ENCODE peak calls at places on chromosomes 12 and 14, in nine cellular contexts. W, H, L, N, S, A, G, J and E are unnamed samples.
A peak's percentile ranks its signal among the peaks of the same experiment; 100 is the strongest.

GRCh38 chr12:117408161-117408791 is 46.9 kb upstream of the NOS1 start:
- DNase-seq in W (no peak), H (peak; percentile 25), L (no peak), N (no peak), S (no peak), A (no peak), G (no peak), J (peak; percentile 50), E (no peak)

GRCh38 chr14:53190938-53191337 is 37.8 kb upstream of the DDHD1 start:
- DNase-seq in W (peak; percentile 83), H (no peak), L (no peak), N (no peak), S (no peak), A (no peak), G (peak; percentile 66), J (no peak), E (peak; percentile 42)

GRCh38 chr12:97308576-97309198 is 153.9 kb upstream of the RMST start:
- DNase-seq in W (no peak), H (no peak), L (peak; percentile 19), N (peak; percentile 34), S (peak; percentile 68), A (peak; percentile 16), G (no peak), J (no peak), E (peak; percentile 45)

GRCh38 chr12:122969657-122970056 is 3.4 kb upstream of the ABCB9 start:
- DNase-seq in W (no peak), H (no peak), L (no peak), N (no peak), S (no peak), A (no peak), G (no peak), J (no peak), E (no peak)

GRCh38 chr12:68453876-68454275 is 121.7 kb upstream of the MDM1 start:
- DNase-seq in W (no peak), H (no peak), L (no peak), N (no peak), S (no peak), A (no peak), G (no peak), J (no peak), E (peak; percentile 70)

GRCh38 chr12:93122569-93123091 is 193.5 kb upstream of the EEA1 start:
- DNase-seq in W (no peak), H (no peak), L (no peak), N (no peak), S (no peak), A (no peak), G (no peak), J (no peak), E (peak; percentile 78)

GRCh38 chr12:23204933-23205778 is 580.2 kb downstream of the ETNK1 start:
- DNase-seq in W (no peak), H (peak; percentile 88), L (peak; percentile 27), N (peak; percentile 37), S (peak; percentile 77), A (no peak), G (no peak), J (no peak), E (peak; percentile 56)

GRCh38 chr14:60509438-60510253 is 700 bp downstream of the SIX6 start:
- DNase-seq in W (peak; percentile 19), H (no peak), L (no peak), N (no peak), S (no peak), A (no peak), G (peak; percentile 19), J (no peak), E (no peak)

GRCh38 chr12:76266797-76267196 is 81.4 kb downstream of the BBS10 start:
- DNase-seq in W (no peak), H (no peak), L (peak; percentile 89), N (no peak), S (peak; percentile 89), A (no peak), G (no peak), J (no peak), E (peak; percentile 79)

GRCh38 chr14:77022219-77022852 is 6.2 kb downstream of the IRF2BPL start:
- DNase-seq in W (peak; percentile 67), H (no peak), L (no peak), N (no peak), S (no peak), A (no peak), G (no peak), J (no peak), E (no peak)

GRCh38 chr12:103841690-103842584 is 903 bp upstream of the NT5DC3 start:
- DNase-seq in W (peak; percentile 68), H (no peak), L (no peak), N (peak; percentile 49), S (peak; percentile 66), A (no peak), G (peak; percentile 43), J (peak; percentile 67), E (peak; percentile 74)